ENCODE peak calls at places on chromosomes 6 and 20, in seven cellular contexts. H, R, A, W, L, G and Y are unnamed samples.

GRCh38 chr6:77038801-77039200 is 424.5 kb downstream of the HTR1B start:
- DNase-seq in L (no peak), W (no peak), A (no peak), R (no peak), H (no peak), G (no peak), Y (peak)

GRCh38 chr6:48701572-48701971 is 590.6 kb upstream of the PTCHD4 start:
- DNase-seq in H (no peak), A (peak), L (no peak), W (no peak), G (no peak), R (no peak), Y (no peak)

GRCh38 chr6:6494677-6495076 is 93.8 kb upstream of the LY86 start:
- DNase-seq in G (peak), W (peak), A (peak), L (peak), H (peak), R (peak), Y (peak)

GRCh38 chr20:24598346-24598745 is 128.9 kb downstream of the SYNDIG1 start:
- DNase-seq in A (no peak), R (no peak), W (no peak), G (no peak), H (no peak), L (no peak), Y (no peak)

GRCh38 chr6:96391776-96392175 is 129.8 kb upstream of the UFL1 start:
- DNase-seq in R (no peak), H (peak), A (peak), G (peak), L (peak), W (no peak), Y (peak)

GRCh38 chr6:37572340-37572739 is 72.6 kb upstream of the CCDC167 start:
- DNase-seq in A (no peak), R (no peak), H (no peak), W (no peak), L (no peak), G (no peak), Y (no peak)

GRCh38 chr20:25247666-25248500 is at the start of gene PYGB:
- DNase-seq in R (peak), L (peak), W (peak), G (peak), A (peak), H (peak), Y (peak)

GRCh38 chr6:56686429-56686828 is 43.7 kb upstream of the DST start:
- DNase-seq in W (no peak), A (no peak), L (no peak), R (no peak), G (no peak), H (no peak), Y (peak)

GRCh38 chr6:18053071-18053475 is 65.6 kb upstream of the KIF13A start:
- DNase-seq in A (no peak), W (no peak), L (no peak), H (no peak), G (no peak), R (no peak), Y (no peak)

GRCh38 chr6:142912125-142912524 is 32.9 kb downstream of the HIVEP2 start:
- DNase-seq in R (no peak), L (no peak), A (peak), W (no peak), G (no peak), H (no peak), Y (no peak)

GRCh38 chr6:142914371-142914770 is 30.6 kb downstream of the HIVEP2 start:
- DNase-seq in W (no peak), G (no peak), A (no peak), L (no peak), R (no peak), H (no peak), Y (no peak)

GRCh38 chr6:142915129-142915697 is 29.8 kb downstream of the HIVEP2 start:
- DNase-seq in H (no peak), A (no peak), L (no peak), G (no peak), R (no peak), W (no peak), Y (no peak)

GRCh38 chr6:142913036-142913510 is 31.9 kb downstream of the HIVEP2 start:
- DNase-seq in H (no peak), R (no peak), L (no peak), W (no peak), A (no peak), G (no peak), Y (no peak)

DNA sequence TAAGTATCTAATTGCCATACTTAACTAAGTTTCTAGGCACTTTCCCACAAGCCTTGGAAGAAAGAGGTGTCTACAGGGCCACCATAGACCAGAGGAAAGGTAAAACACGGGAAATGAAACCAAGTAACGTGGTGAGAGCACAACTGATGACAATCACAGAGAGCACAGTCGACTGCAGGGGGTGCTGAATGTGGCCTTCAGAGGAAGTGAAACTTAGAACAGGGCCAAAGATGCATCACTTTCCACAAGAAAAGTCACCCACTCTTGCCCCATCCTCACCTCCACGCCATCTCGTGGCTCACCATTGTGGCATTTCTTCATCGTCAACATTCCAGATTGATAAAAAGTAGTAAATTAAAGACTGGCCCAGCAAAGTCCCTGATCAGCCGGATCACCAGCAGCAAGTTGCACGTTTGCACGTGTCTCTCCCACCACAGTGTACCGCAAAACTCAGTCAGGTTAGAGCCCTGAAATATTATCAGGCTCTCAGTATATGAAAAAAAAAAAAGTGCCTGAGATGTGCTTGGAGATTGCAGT is 31.4 kb downstream of the HIVEP2 start:
- DNase-seq in A (no peak), W (peak), R (no peak), G (no peak), L (no peak), H (no peak), Y (no peak)
- TF ChIP-seq CTCF in A (no peak), W (peak), R (no peak), G (no peak), L (no peak), H (no peak), Y (no peak)

DNA sequence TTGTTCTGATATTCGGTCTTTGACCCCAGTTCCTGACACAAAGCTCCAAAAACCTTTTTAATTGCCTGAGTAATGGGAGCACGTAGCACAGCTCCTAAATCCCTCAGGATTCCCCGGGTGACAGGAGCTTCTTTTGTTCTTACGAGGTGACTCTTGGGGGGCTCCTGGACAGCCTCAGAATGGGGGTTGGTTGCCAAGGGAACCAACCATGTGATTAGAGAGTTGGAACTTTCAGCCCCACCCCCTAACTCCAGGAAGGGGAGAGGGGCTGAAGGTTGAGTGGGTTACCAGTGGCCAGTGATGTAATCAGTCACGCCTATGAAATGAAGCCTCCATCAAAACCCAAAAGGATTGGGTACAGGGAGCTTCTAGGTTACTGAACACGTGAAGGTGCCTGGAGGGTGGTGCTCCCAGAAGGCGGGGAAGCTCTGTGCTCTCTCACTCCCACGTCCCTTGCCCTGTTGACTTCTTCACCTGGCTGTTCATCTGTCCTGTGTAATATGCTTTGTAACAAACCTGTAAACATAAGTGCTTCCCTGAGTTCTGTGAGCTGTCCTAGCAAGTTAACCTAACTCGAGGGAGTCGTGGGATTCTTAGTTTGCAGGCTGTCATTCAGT is 89.5 kb downstream of the CHMP4B start:
- DNase-seq in A (no peak), L (no peak), G (no peak), W (no peak), H (peak), R (no peak), Y (no peak)
- TF ChIP-seq EZH2phosphoT487 in A (no peak), L (no peak), G (no peak), W (no peak), H (no peak), R (no peak), Y (no peak)

DNA sequence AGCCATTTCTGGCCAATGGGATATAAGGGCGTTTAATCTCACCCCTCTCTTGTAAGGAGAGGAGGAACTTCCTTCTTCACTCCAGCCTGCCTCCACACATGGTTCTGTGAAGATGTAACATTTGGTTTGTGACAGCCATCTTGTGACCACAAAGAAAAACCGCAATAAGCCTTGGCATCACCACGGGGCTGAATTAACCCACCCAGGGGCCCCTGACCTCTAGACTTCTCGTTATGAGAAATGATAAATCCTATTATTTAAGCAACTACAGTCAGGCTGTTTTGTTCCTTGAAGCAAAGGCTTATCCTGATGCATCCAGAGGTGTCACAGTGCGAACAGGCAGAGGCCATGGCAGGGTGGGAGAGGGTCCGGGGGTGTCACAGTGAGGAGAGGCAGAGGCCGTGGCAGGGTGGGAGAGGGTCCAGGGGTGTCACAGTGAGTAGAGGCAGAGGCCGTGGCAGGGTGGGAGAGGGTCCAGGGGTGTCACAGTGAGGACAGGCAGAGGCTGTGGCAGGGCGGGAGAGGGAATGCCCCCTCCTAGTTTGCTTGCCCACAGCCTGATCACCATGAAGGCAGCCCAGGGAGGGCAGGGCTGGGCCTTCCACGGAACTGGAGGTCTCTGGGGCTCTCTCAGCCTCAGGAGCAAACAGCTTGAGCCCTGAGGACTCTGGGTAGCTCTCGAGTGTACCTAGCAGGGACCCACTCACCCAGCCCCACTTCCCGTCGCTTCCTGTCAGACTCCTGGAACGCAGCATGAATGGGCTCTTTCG is 139.9 kb downstream of the CDC5L start:
- DNase-seq in H (no peak), L (no peak), A (no peak), R (no peak), G (no peak), W (no peak), Y (no peak)
- H3K4me3 ChIP-seq in H (no peak), L (no peak), A (no peak), R (no peak), G (no peak), W (no peak), Y (no peak)

GRCh38 chr6:90098025-90098474 is 198.6 kb downstream of the BACH2 start:
- DNase-seq in W (no peak), H (no peak), A (no peak), L (peak), R (no peak), G (no peak), Y (peak)
- TF ChIP-seq CTCF in W (peak), H (peak), A (no peak), L (peak), R (peak), G (peak), Y (peak)